ENCODE peak calls at places on chromosomes 6 and 20, in seven cellular contexts. One of them, this sample, is unnamed.

GRCh38 chr6:11976489-11976888 is 35.6 kb upstream of the HIVEP1 start:
- DNase-seq in heart right ventricle: no peak
- DNase-seq in small intestine: no peak
- DNase-seq in CD8-positive, alpha-beta T cell: no peak
- DNase-seq in GM23248: no peak
- DNase-seq in CD4-positive, CD25-positive, alpha-beta regulatory T cell: no peak
- DNase-seq in right atrium auricular region: no peak
- DNase-seq in this sample: no peak

GRCh38 chr6:137094411-137095008 is 49.7 kb upstream of the IL20RA start:
- DNase-seq in heart right ventricle: no peak
- DNase-seq in small intestine: peak; percentile 71
- DNase-seq in CD8-positive, alpha-beta T cell: peak; percentile 48
- DNase-seq in GM23248: peak; percentile 75
- DNase-seq in CD4-positive, CD25-positive, alpha-beta regulatory T cell: peak; percentile 13
- DNase-seq in right atrium auricular region: peak; percentile 61
- DNase-seq in this sample: no peak

GRCh38 chr6:128507337-128508310 is 12.8 kb downstream of the PTPRK start:
- DNase-seq in heart right ventricle: no peak
- DNase-seq in small intestine: peak; percentile 81
- DNase-seq in CD8-positive, alpha-beta T cell: no peak
- DNase-seq in GM23248: peak; percentile 64
- DNase-seq in CD4-positive, CD25-positive, alpha-beta regulatory T cell: no peak
- DNase-seq in right atrium auricular region: no peak
- DNase-seq in this sample: peak; percentile 67

GRCh38 chr6:105317607-105318533 is 85.0 kb downstream of the PREP start:
- DNase-seq in heart right ventricle: no peak
- DNase-seq in small intestine: peak; percentile 11
- DNase-seq in CD8-positive, alpha-beta T cell: peak; percentile 30
- DNase-seq in GM23248: no peak
- DNase-seq in CD4-positive, CD25-positive, alpha-beta regulatory T cell: no peak
- DNase-seq in right atrium auricular region: no peak
- DNase-seq in this sample: no peak

GRCh38 chr6:85396159-85396808 is 53.6 kb upstream of the NT5E start:
- DNase-seq in heart right ventricle: no peak
- DNase-seq in small intestine: peak; percentile 60
- DNase-seq in CD8-positive, alpha-beta T cell: no peak
- DNase-seq in GM23248: no peak
- DNase-seq in CD4-positive, CD25-positive, alpha-beta regulatory T cell: no peak
- DNase-seq in right atrium auricular region: no peak
- DNase-seq in this sample: no peak

GRCh38 chr6:38134704-38135088 is 315.2 kb downstream of the ZFAND3 start:
- DNase-seq in heart right ventricle: no peak
- DNase-seq in small intestine: no peak
- DNase-seq in CD8-positive, alpha-beta T cell: no peak
- DNase-seq in GM23248: no peak
- DNase-seq in CD4-positive, CD25-positive, alpha-beta regulatory T cell: no peak
- DNase-seq in right atrium auricular region: no peak
- DNase-seq in this sample: no peak

GRCh38 chr20:45343867-45344721 is 4.1 kb downstream of the SDC4 start:
- DNase-seq in heart right ventricle: no peak
- DNase-seq in small intestine: peak; percentile 96
- DNase-seq in CD8-positive, alpha-beta T cell: no peak
- DNase-seq in GM23248: peak; percentile 97
- DNase-seq in CD4-positive, CD25-positive, alpha-beta regulatory T cell: no peak
- DNase-seq in right atrium auricular region: peak; percentile 91
- DNase-seq in this sample: peak; percentile 58

GRCh38 chr6:5728726-5729434 is 277.8 kb downstream of the NRN1 start:
- DNase-seq in heart right ventricle: no peak
- DNase-seq in small intestine: no peak
- DNase-seq in CD8-positive, alpha-beta T cell: no peak
- DNase-seq in GM23248: peak; percentile 78
- DNase-seq in CD4-positive, CD25-positive, alpha-beta regulatory T cell: no peak
- DNase-seq in right atrium auricular region: no peak
- DNase-seq in this sample: no peak

GRCh38 chr6:57159127-57159526 is 13.0 kb upstream of the BAG2 start:
- DNase-seq in heart right ventricle: no peak
- DNase-seq in small intestine: no peak
- DNase-seq in CD8-positive, alpha-beta T cell: no peak
- DNase-seq in GM23248: no peak
- DNase-seq in CD4-positive, CD25-positive, alpha-beta regulatory T cell: no peak
- DNase-seq in right atrium auricular region: no peak
- DNase-seq in this sample: no peak

GRCh38 chr6:91299544-91300491 is 712.9 kb upstream of the MAP3K7 start:
- DNase-seq in heart right ventricle: no peak
- DNase-seq in small intestine: no peak
- DNase-seq in CD8-positive, alpha-beta T cell: no peak
- DNase-seq in GM23248: no peak
- DNase-seq in CD4-positive, CD25-positive, alpha-beta regulatory T cell: no peak
- DNase-seq in right atrium auricular region: no peak
- DNase-seq in this sample: no peak

GRCh38 chr20:48405909-48406308 is 421.9 kb downstream of the PREX1 start:
- DNase-seq in heart right ventricle: no peak
- DNase-seq in small intestine: no peak
- DNase-seq in CD8-positive, alpha-beta T cell: no peak
- DNase-seq in GM23248: peak; percentile 4
- DNase-seq in CD4-positive, CD25-positive, alpha-beta regulatory T cell: no peak
- DNase-seq in right atrium auricular region: no peak
- DNase-seq in this sample: no peak

GRCh38 chr6:128310061-128310460 is 210.3 kb downstream of the PTPRK start:
- DNase-seq in heart right ventricle: no peak
- DNase-seq in small intestine: no peak
- DNase-seq in CD8-positive, alpha-beta T cell: no peak
- DNase-seq in GM23248: no peak
- DNase-seq in CD4-positive, CD25-positive, alpha-beta regulatory T cell: no peak
- DNase-seq in right atrium auricular region: no peak
- DNase-seq in this sample: no peak

GRCh38 chr6:158769696-158770446 is 49.3 kb downstream of the EZR start:
- DNase-seq in heart right ventricle: peak; percentile 52
- DNase-seq in small intestine: no peak
- DNase-seq in CD8-positive, alpha-beta T cell: no peak
- DNase-seq in GM23248: no peak
- DNase-seq in CD4-positive, CD25-positive, alpha-beta regulatory T cell: no peak
- DNase-seq in right atrium auricular region: peak; percentile 83
- DNase-seq in this sample: no peak

GRCh38 chr6:147384737-147385710 is 123.5 kb upstream of the SAMD5 start:
- DNase-seq in heart right ventricle: no peak
- DNase-seq in small intestine: no peak
- DNase-seq in CD8-positive, alpha-beta T cell: no peak
- DNase-seq in GM23248: no peak
- DNase-seq in CD4-positive, CD25-positive, alpha-beta regulatory T cell: no peak
- DNase-seq in right atrium auricular region: no peak
- DNase-seq in this sample: no peak

GRCh38 chr6:12431023-12431422 is 140.9 kb downstream of the EDN1 start:
- DNase-seq in heart right ventricle: no peak
- DNase-seq in small intestine: no peak
- DNase-seq in CD8-positive, alpha-beta T cell: no peak
- DNase-seq in GM23248: no peak
- DNase-seq in CD4-positive, CD25-positive, alpha-beta regulatory T cell: no peak
- DNase-seq in right atrium auricular region: no peak
- DNase-seq in this sample: no peak

GRCh38 chr20:36158160-36158741 is 3.7 kb downstream of the EPB41L1 start:
- DNase-seq in heart right ventricle: no peak
- DNase-seq in small intestine: no peak
- DNase-seq in CD8-positive, alpha-beta T cell: no peak
- DNase-seq in GM23248: no peak
- DNase-seq in CD4-positive, CD25-positive, alpha-beta regulatory T cell: no peak
- DNase-seq in right atrium auricular region: no peak
- DNase-seq in this sample: no peak

GRCh38 chr20:51703446-51704287 is 64.5 kb downstream of the ATP9A start:
- DNase-seq in heart right ventricle: no peak
- DNase-seq in small intestine: peak; percentile 69
- DNase-seq in CD8-positive, alpha-beta T cell: no peak
- DNase-seq in GM23248: no peak
- DNase-seq in CD4-positive, CD25-positive, alpha-beta regulatory T cell: no peak
- DNase-seq in right atrium auricular region: no peak
- DNase-seq in this sample: no peak

GRCh38 chr6:43733471-43734293 is 36.3 kb upstream of the VEGFA start:
- DNase-seq in heart right ventricle: no peak
- DNase-seq in small intestine: no peak
- DNase-seq in CD8-positive, alpha-beta T cell: no peak
- DNase-seq in GM23248: no peak
- DNase-seq in CD4-positive, CD25-positive, alpha-beta regulatory T cell: no peak
- DNase-seq in right atrium auricular region: no peak
- DNase-seq in this sample: peak; percentile 45

GRCh38 chr20:23009636-23010035 is 25.5 kb upstream of the SSTR4 start:
- DNase-seq in heart right ventricle: no peak
- DNase-seq in small intestine: no peak
- DNase-seq in CD8-positive, alpha-beta T cell: no peak
- DNase-seq in GM23248: peak; percentile 50
- DNase-seq in CD4-positive, CD25-positive, alpha-beta regulatory T cell: no peak
- DNase-seq in right atrium auricular region: peak; percentile 43
- DNase-seq in this sample: no peak

GRCh38 chr20:23939641-23940040 is 48.9 kb downstream of the GGTLC1 start:
- DNase-seq in heart right ventricle: no peak
- DNase-seq in small intestine: no peak
- DNase-seq in CD8-positive, alpha-beta T cell: no peak
- DNase-seq in GM23248: no peak
- DNase-seq in CD4-positive, CD25-positive, alpha-beta regulatory T cell: no peak
- DNase-seq in right atrium auricular region: no peak
- DNase-seq in this sample: no peak

GRCh38 chr6:2552648-2553154 is 198.0 kb downstream of the MYLK4 start:
- DNase-seq in heart right ventricle: no peak
- DNase-seq in small intestine: no peak
- DNase-seq in CD8-positive, alpha-beta T cell: no peak
- DNase-seq in GM23248: no peak
- DNase-seq in CD4-positive, CD25-positive, alpha-beta regulatory T cell: no peak
- DNase-seq in right atrium auricular region: no peak
- DNase-seq in this sample: no peak

GRCh38 chr20:12391099-12391498 is 473.4 kb downstream of the BTBD3 start:
- DNase-seq in heart right ventricle: no peak
- DNase-seq in small intestine: no peak
- DNase-seq in CD8-positive, alpha-beta T cell: no peak
- DNase-seq in GM23248: no peak
- DNase-seq in CD4-positive, CD25-positive, alpha-beta regulatory T cell: no peak
- DNase-seq in right atrium auricular region: no peak
- DNase-seq in this sample: no peak

GRCh38 chr6:125913864-125914351 is 42.7 kb upstream of the HINT3 start:
- DNase-seq in heart right ventricle: no peak
- DNase-seq in small intestine: peak; percentile 99
- DNase-seq in CD8-positive, alpha-beta T cell: no peak
- DNase-seq in GM23248: peak; percentile 98
- DNase-seq in CD4-positive, CD25-positive, alpha-beta regulatory T cell: no peak
- DNase-seq in right atrium auricular region: no peak
- DNase-seq in this sample: no peak
- H3K27ac ChIP-seq in heart right ventricle: no peak overlapping the region
- H3K27ac ChIP-seq in small intestine: peak overlapping the region; percentile 48
- H3K27ac ChIP-seq in CD8-positive, alpha-beta T cell: no peak overlapping the region
- H3K27ac ChIP-seq in GM23248: peak overlapping the region; percentile 83
- H3K27ac ChIP-seq in CD4-positive, CD25-positive, alpha-beta regulatory T cell: no peak overlapping the region
- H3K27ac ChIP-seq in right atrium auricular region: no peak overlapping the region
- H3K27ac ChIP-seq in this sample: peak overlapping the region; percentile 36

DNA sequence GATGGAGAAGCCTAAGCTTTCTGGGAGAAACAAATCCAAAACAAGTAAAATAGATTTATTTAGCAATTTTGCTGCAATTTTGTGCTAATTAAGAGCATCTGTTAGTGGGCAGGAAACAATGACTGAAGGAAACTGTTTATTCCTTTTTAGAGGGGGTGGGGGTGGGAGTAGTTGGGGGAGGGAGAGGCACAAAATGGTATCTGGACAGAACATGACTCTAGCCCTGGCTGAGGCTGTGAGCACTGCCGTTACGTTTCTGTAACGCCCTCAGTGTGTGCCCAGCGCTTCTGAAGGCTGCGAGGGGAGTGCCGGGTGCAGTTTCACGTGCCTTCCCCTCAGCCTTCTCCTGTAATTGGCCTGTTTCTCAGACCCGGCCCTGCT is 28.8 kb downstream of the METTL24 start:
- DNase-seq in heart right ventricle: no peak
- DNase-seq in small intestine: peak; percentile 9
- DNase-seq in CD8-positive, alpha-beta T cell: no peak
- DNase-seq in GM23248: peak; percentile 66
- DNase-seq in CD4-positive, CD25-positive, alpha-beta regulatory T cell: no peak
- DNase-seq in right atrium auricular region: no peak
- DNase-seq in this sample: no peak
- H3K27ac ChIP-seq in heart right ventricle: no peak overlapping the region
- H3K27ac ChIP-seq in small intestine: no peak overlapping the region
- H3K27ac ChIP-seq in CD8-positive, alpha-beta T cell: no peak overlapping the region
- H3K27ac ChIP-seq in GM23248: peak overlapping the region; percentile 50
- H3K27ac ChIP-seq in CD4-positive, CD25-positive, alpha-beta regulatory T cell: no peak overlapping the region
- H3K27ac ChIP-seq in right atrium auricular region: no peak overlapping the region
- H3K27ac ChIP-seq in this sample: no peak overlapping the region

DNA sequence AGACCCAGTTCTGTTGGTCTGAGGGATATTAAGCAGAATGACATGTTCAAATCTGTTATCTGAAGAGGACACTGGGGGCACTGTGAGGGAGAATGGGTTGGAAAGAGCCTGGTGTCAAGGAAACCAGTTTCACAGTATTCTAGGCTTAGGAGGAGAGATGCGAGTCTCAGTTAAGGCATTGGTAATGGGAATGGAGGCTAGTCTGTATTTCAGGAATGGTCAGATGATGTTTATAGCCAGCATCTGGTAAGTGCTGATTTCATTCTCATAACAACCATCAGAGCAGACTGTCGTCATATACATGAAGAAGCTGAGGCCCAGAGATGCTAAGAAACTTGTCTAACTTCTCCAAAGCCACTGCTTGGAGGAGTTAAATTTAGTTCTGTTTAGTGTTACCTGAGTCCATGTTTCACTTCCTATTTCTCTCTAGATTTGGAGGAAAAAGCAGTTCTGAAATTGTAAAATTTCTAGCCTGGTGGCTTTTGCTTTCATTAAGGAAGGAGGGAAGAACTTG is 242.0 kb downstream of the ARID1B start:
- DNase-seq in heart right ventricle: no peak
- DNase-seq in small intestine: no peak
- DNase-seq in CD8-positive, alpha-beta T cell: no peak
- DNase-seq in GM23248: no peak
- DNase-seq in CD4-positive, CD25-positive, alpha-beta regulatory T cell: no peak
- DNase-seq in right atrium auricular region: no peak
- DNase-seq in this sample: no peak
- H3K27ac ChIP-seq in heart right ventricle: no peak overlapping the region
- H3K27ac ChIP-seq in small intestine: no peak overlapping the region
- H3K27ac ChIP-seq in CD8-positive, alpha-beta T cell: no peak overlapping the region
- H3K27ac ChIP-seq in GM23248: peak overlapping the region; percentile 99
- H3K27ac ChIP-seq in CD4-positive, CD25-positive, alpha-beta regulatory T cell: peak overlapping the region; percentile 99
- H3K27ac ChIP-seq in right atrium auricular region: no peak overlapping the region
- H3K27ac ChIP-seq in this sample: no peak overlapping the region

GRCh38 chr6:111973897-111974639 is 79.8 kb upstream of the CCN6 start:
- DNase-seq in heart right ventricle: no peak
- DNase-seq in small intestine: no peak
- DNase-seq in CD8-positive, alpha-beta T cell: no peak
- DNase-seq in GM23248: peak; percentile 87
- DNase-seq in CD4-positive, CD25-positive, alpha-beta regulatory T cell: no peak
- DNase-seq in right atrium auricular region: no peak
- DNase-seq in this sample: no peak

GRCh38 chr6:111971181-111971829 is 82.6 kb upstream of the CCN6 start:
- DNase-seq in heart right ventricle: no peak
- DNase-seq in small intestine: no peak
- DNase-seq in CD8-positive, alpha-beta T cell: no peak
- DNase-seq in GM23248: no peak
- DNase-seq in CD4-positive, CD25-positive, alpha-beta regulatory T cell: no peak
- DNase-seq in right atrium auricular region: no peak
- DNase-seq in this sample: no peak

GRCh38 chr6:111971866-111972532 is 81.9 kb upstream of the CCN6 start:
- DNase-seq in heart right ventricle: no peak
- DNase-seq in small intestine: no peak
- DNase-seq in CD8-positive, alpha-beta T cell: no peak
- DNase-seq in GM23248: peak; percentile 48
- DNase-seq in CD4-positive, CD25-positive, alpha-beta regulatory T cell: no peak
- DNase-seq in right atrium auricular region: no peak
- DNase-seq in this sample: no peak

GRCh38 chr6:111975501-111975900 is 78.4 kb upstream of the CCN6 start:
- DNase-seq in heart right ventricle: no peak
- DNase-seq in small intestine: no peak
- DNase-seq in CD8-positive, alpha-beta T cell: no peak
- DNase-seq in GM23248: no peak
- DNase-seq in CD4-positive, CD25-positive, alpha-beta regulatory T cell: no peak
- DNase-seq in right atrium auricular region: no peak
- DNase-seq in this sample: no peak

GRCh38 chr6:111972714-111973678 is 80.9 kb upstream of the CCN6 start:
- DNase-seq in heart right ventricle: no peak
- DNase-seq in small intestine: no peak
- DNase-seq in CD8-positive, alpha-beta T cell: peak; percentile 85
- DNase-seq in GM23248: peak; percentile 97
- DNase-seq in CD4-positive, CD25-positive, alpha-beta regulatory T cell: peak; percentile 49
- DNase-seq in right atrium auricular region: peak; percentile 83
- DNase-seq in this sample: no peak
- H3K27ac ChIP-seq in heart right ventricle: peak overlapping the region; percentile 63
- H3K27ac ChIP-seq in small intestine: no peak overlapping the region
- H3K27ac ChIP-seq in CD8-positive, alpha-beta T cell: peak overlapping the region; percentile 78
- H3K27ac ChIP-seq in GM23248: peak overlapping the region; percentile 97
- H3K27ac ChIP-seq in CD4-positive, CD25-positive, alpha-beta regulatory T cell: peak overlapping the region; percentile 88
- H3K27ac ChIP-seq in right atrium auricular region: peak overlapping the region; percentile 70
- H3K27ac ChIP-seq in this sample: peak overlapping the region; percentile 26